ENCODE peak calls at places on chromosomes 4 and X, in five cellular contexts. One of them, this sample, is unnamed.

GRCh38 chr4:18689308-18689915 is 667.9 kb upstream of the LCORL start:
- DNase-seq in glutamatergic neuron: peak; percentile 46
- DNase-seq in ureter: peak; percentile 68
- DNase-seq in cardiac muscle cell: peak; percentile 69
- DNase-seq in endothelial cell: peak; percentile 75
- DNase-seq in this sample: no peak

GRCh38 chr4:123248260-123248659 is 148.3 kb upstream of the SPRY1 start:
- DNase-seq in ureter: no peak
- DNase-seq in glutamatergic neuron: no peak
- DNase-seq in endothelial cell: no peak
- DNase-seq in cardiac muscle cell: no peak
- DNase-seq in this sample: no peak

GRCh38 chr4:74444891-74445642 is at the start of gene AREG:
- DNase-seq in endothelial cell: peak; percentile 38
- DNase-seq in ureter: peak; percentile 88
- DNase-seq in cardiac muscle cell: peak; percentile 75
- DNase-seq in glutamatergic neuron: peak; percentile 61
- DNase-seq in this sample: peak; percentile 79

GRCh38 chr4:76354517-76355473 is 48.3 kb downstream of the STBD1 start:
- DNase-seq in glutamatergic neuron: no peak
- DNase-seq in ureter: no peak
- DNase-seq in cardiac muscle cell: no peak
- DNase-seq in endothelial cell: no peak
- DNase-seq in this sample: no peak

GRCh38 chr4:1870328-1870577 is 940 bp upstream of the NSD2 start:
- DNase-seq in cardiac muscle cell: peak; percentile 89
- DNase-seq in glutamatergic neuron: peak; percentile 83
- DNase-seq in ureter: peak; percentile 87
- DNase-seq in endothelial cell: peak; percentile 81
- DNase-seq in this sample: peak; percentile 87

GRCh38 chrX:110045988-110046387 is 43.1 kb downstream of the TMEM164 start:
- DNase-seq in endothelial cell: no peak
- DNase-seq in glutamatergic neuron: no peak
- DNase-seq in ureter: no peak
- DNase-seq in cardiac muscle cell: peak; percentile 51
- DNase-seq in this sample: no peak

GRCh38 chrX:153771261-153771681 is 7.2 kb downstream of the PLXNB3 start:
- DNase-seq in glutamatergic neuron: peak; percentile 11
- DNase-seq in endothelial cell: no peak
- DNase-seq in cardiac muscle cell: no peak
- DNase-seq in ureter: no peak
- DNase-seq in this sample: no peak

GRCh38 chr4:98446499-98447375 is 185.6 kb downstream of the RAP1GDS1 start:
- DNase-seq in cardiac muscle cell: no peak
- DNase-seq in ureter: no peak
- DNase-seq in endothelial cell: no peak
- DNase-seq in glutamatergic neuron: no peak
- DNase-seq in this sample: peak; percentile 22

GRCh38 chr4:78937837-78938236 is 1.4 kb downstream of the PAQR3 start:
- DNase-seq in cardiac muscle cell: no peak
- DNase-seq in ureter: no peak
- DNase-seq in endothelial cell: no peak
- DNase-seq in glutamatergic neuron: no peak
- DNase-seq in this sample: no peak

GRCh38 chrX:154829102-154829501 is 5.4 kb downstream of the SMIM9 start:
- DNase-seq in ureter: no peak
- DNase-seq in glutamatergic neuron: no peak
- DNase-seq in cardiac muscle cell: no peak
- DNase-seq in endothelial cell: no peak
- DNase-seq in this sample: no peak

GRCh38 chr4:56324011-56324610 is 63.2 kb downstream of the AASDH start:
- DNase-seq in glutamatergic neuron: no peak
- DNase-seq in cardiac muscle cell: no peak
- DNase-seq in endothelial cell: no peak
- DNase-seq in ureter: no peak
- DNase-seq in this sample: no peak

GRCh38 chrX:103423955-103424640 is 47.8 kb downstream of the BEX3 start:
- DNase-seq in cardiac muscle cell: peak; percentile 21
- DNase-seq in endothelial cell: no peak
- DNase-seq in ureter: no peak
- DNase-seq in glutamatergic neuron: peak; percentile 40
- DNase-seq in this sample: no peak

GRCh38 chr4:23161787-23162186 is 469.1 kb downstream of the GBA3 start:
- DNase-seq in glutamatergic neuron: no peak
- DNase-seq in cardiac muscle cell: no peak
- DNase-seq in ureter: no peak
- DNase-seq in endothelial cell: no peak
- DNase-seq in this sample: no peak

GRCh38 chr4:32268949-32269348 is 1548.8 kb downstream of the PCDH7 start:
- DNase-seq in endothelial cell: no peak
- DNase-seq in glutamatergic neuron: no peak
- DNase-seq in cardiac muscle cell: no peak
- DNase-seq in ureter: no peak
- DNase-seq in this sample: no peak

GRCh38 chrX:8629871-8630270 is 102.1 kb downstream of the ANOS1 start:
- DNase-seq in cardiac muscle cell: no peak
- DNase-seq in glutamatergic neuron: no peak
- DNase-seq in ureter: no peak
- DNase-seq in endothelial cell: no peak
- DNase-seq in this sample: no peak

GRCh38 chrX:103356023-103356798 is at the start of gene TCEAL9:
- DNase-seq in endothelial cell: peak; percentile 38
- DNase-seq in ureter: peak; percentile 64
- DNase-seq in glutamatergic neuron: peak; percentile 42
- DNase-seq in cardiac muscle cell: peak; percentile 88
- DNase-seq in this sample: no peak

GRCh38 chr4:174537634-174538033 is 15.3 kb upstream of the HPGD start:
- DNase-seq in endothelial cell: no peak
- DNase-seq in cardiac muscle cell: no peak
- DNase-seq in ureter: no peak
- DNase-seq in glutamatergic neuron: no peak
- DNase-seq in this sample: no peak

GRCh38 chrX:22109442-22109841 is 77.3 kb downstream of the PHEX start:
- DNase-seq in ureter: no peak
- DNase-seq in endothelial cell: no peak
- DNase-seq in glutamatergic neuron: no peak
- DNase-seq in cardiac muscle cell: no peak
- DNase-seq in this sample: no peak

GRCh38 chrX:72045552-72046277 is 86.0 kb downstream of the RTL5 start:
- DNase-seq in endothelial cell: no peak
- DNase-seq in ureter: peak; percentile 42
- DNase-seq in glutamatergic neuron: no peak
- DNase-seq in cardiac muscle cell: peak; percentile 85
- DNase-seq in this sample: no peak

GRCh38 chr4:94349193-94349592 is 6.6 kb upstream of the HPGDS start:
- DNase-seq in cardiac muscle cell: no peak
- DNase-seq in glutamatergic neuron: no peak
- DNase-seq in ureter: no peak
- DNase-seq in endothelial cell: no peak
- DNase-seq in this sample: no peak

GRCh38 chr4:151808120-151808529 is 47.3 kb upstream of the GATB start:
- DNase-seq in glutamatergic neuron: no peak
- DNase-seq in cardiac muscle cell: peak; percentile 12
- DNase-seq in ureter: no peak
- DNase-seq in endothelial cell: no peak
- DNase-seq in this sample: no peak

GRCh38 chr4:69830529-69831269 is 29.2 kb downstream of the SULT1E1 start:
- DNase-seq in cardiac muscle cell: no peak
- DNase-seq in glutamatergic neuron: no peak
- DNase-seq in ureter: peak; percentile 58
- DNase-seq in endothelial cell: no peak
- DNase-seq in this sample: no peak

GRCh38 chr4:184695178-184695896 is 38.6 kb downstream of the CENPU start:
- DNase-seq in endothelial cell: no peak
- DNase-seq in glutamatergic neuron: no peak
- DNase-seq in cardiac muscle cell: peak; percentile 15
- DNase-seq in ureter: no peak
- DNase-seq in this sample: no peak

GRCh38 chrX:134649770-134650169 is 8.5 kb downstream of the PLAC1 start:
- DNase-seq in glutamatergic neuron: no peak
- DNase-seq in cardiac muscle cell: no peak
- DNase-seq in ureter: no peak
- DNase-seq in endothelial cell: no peak
- DNase-seq in this sample: no peak

GRCh38 chr4:118327554-118328241 is 25.1 kb downstream of the PRSS12 start:
- DNase-seq in glutamatergic neuron: no peak
- DNase-seq in endothelial cell: no peak
- DNase-seq in cardiac muscle cell: no peak
- DNase-seq in ureter: no peak
- DNase-seq in this sample: no peak

GRCh38 chr4:25457053-25457715 is 80.1 kb downstream of the ANAPC4 start:
- DNase-seq in endothelial cell: no peak
- DNase-seq in cardiac muscle cell: no peak
- DNase-seq in glutamatergic neuron: no peak
- DNase-seq in ureter: no peak
- DNase-seq in this sample: no peak

GRCh38 chr4:52052475-52052780 is 1.3 kb downstream of the SPATA18 start:
- DNase-seq in glutamatergic neuron: no peak
- DNase-seq in ureter: no peak
- DNase-seq in endothelial cell: peak; percentile 4
- DNase-seq in cardiac muscle cell: peak; percentile 8
- DNase-seq in this sample: no peak

GRCh38 chr4:1094336-1094690 is 19.1 kb downstream of the RNF212 start:
- DNase-seq in cardiac muscle cell: no peak
- DNase-seq in glutamatergic neuron: no peak
- DNase-seq in ureter: no peak
- DNase-seq in endothelial cell: no peak
- DNase-seq in this sample: no peak

GRCh38 chrX:148500428-148501120 is at the start of gene AFF2:
- DNase-seq in endothelial cell: peak; percentile 35
- DNase-seq in glutamatergic neuron: peak; percentile 66
- DNase-seq in cardiac muscle cell: peak; percentile 52
- DNase-seq in ureter: no peak
- DNase-seq in this sample: peak; percentile 4

GRCh38 chrX:38175140-38175539 is 45.5 kb downstream of the SRPX start:
- DNase-seq in glutamatergic neuron: peak; percentile 27
- DNase-seq in cardiac muscle cell: peak; percentile 52
- DNase-seq in endothelial cell: peak; percentile 28
- DNase-seq in ureter: peak; percentile 47
- DNase-seq in this sample: no peak

GRCh38 chr4:144501231-144501780 is 144.7 kb upstream of the HHIP start:
- DNase-seq in cardiac muscle cell: peak; percentile 8
- DNase-seq in ureter: no peak
- DNase-seq in endothelial cell: no peak
- DNase-seq in glutamatergic neuron: no peak
- DNase-seq in this sample: no peak

GRCh38 chr4:153728151-153728550 is 31.7 kb downstream of the RNF175 start:
- DNase-seq in glutamatergic neuron: no peak
- DNase-seq in cardiac muscle cell: no peak
- DNase-seq in endothelial cell: no peak
- DNase-seq in ureter: no peak
- DNase-seq in this sample: no peak

GRCh38 chrX:150762258-150762867 is 69.2 kb downstream of the MTMR1 start:
- DNase-seq in endothelial cell: no peak
- DNase-seq in ureter: no peak
- DNase-seq in cardiac muscle cell: no peak
- DNase-seq in glutamatergic neuron: no peak
- DNase-seq in this sample: no peak

GRCh38 chr4:27861381-27861787 is 1000.7 kb downstream of the STIM2 start:
- DNase-seq in glutamatergic neuron: no peak
- DNase-seq in endothelial cell: peak; percentile 47
- DNase-seq in ureter: no peak
- DNase-seq in cardiac muscle cell: peak; percentile 71
- DNase-seq in this sample: no peak

GRCh38 chr4:80125252-80126177 is 52.5 kb upstream of the ANTXR2 start:
- DNase-seq in cardiac muscle cell: peak; percentile 32
- DNase-seq in endothelial cell: peak; percentile 6
- DNase-seq in ureter: no peak
- DNase-seq in glutamatergic neuron: no peak
- DNase-seq in this sample: peak; percentile 8

GRCh38 chrX:107753186-107753585 is 22.4 kb downstream of the TSC22D3 start:
- DNase-seq in glutamatergic neuron: no peak
- DNase-seq in cardiac muscle cell: no peak
- DNase-seq in endothelial cell: no peak
- DNase-seq in ureter: no peak
- DNase-seq in this sample: no peak

GRCh38 chr4:181219783-181220416 is 1023.3 kb upstream of the TENM3 start:
- DNase-seq in glutamatergic neuron: no peak
- DNase-seq in ureter: no peak
- DNase-seq in cardiac muscle cell: no peak
- DNase-seq in endothelial cell: no peak
- DNase-seq in this sample: no peak

This sample was measured in T-helper 17 cell.